ENCODE peak calls at places on chromosomes 3 and 15, in nine cellular contexts. V is stomach, Z is IMR-90, I is transverse colon, X is Peyer's patch, U is HCT116, C is tibial nerve, S is ovary, B is HepG2. K is an unnamed sample. For H3K4me1 and H3K27me3, the result is how much of the 10 kb centered on the place peaks cover.

GRCh38 chr3:166291510-166291909 is 454.3 kb upstream of the BCHE start:
- DNase-seq in U (no peak), Z (no peak), I (no peak), V (no peak), C (no peak), S (no peak), B (no peak), X (no peak), K (no peak)

GRCh38 chr15:38127306-38127731 is 125.3 kb upstream of the SPRED1 start:
- DNase-seq in V (no peak), B (no peak), X (peak), I (peak), C (no peak), U (peak), S (no peak), Z (peak), K (no peak)

GRCh38 chr15:90042766-90043525 is 41.8 kb downstream of the ZNF710 start:
- DNase-seq in B (no peak), I (no peak), S (peak), Z (no peak), X (no peak), V (no peak), U (no peak), C (no peak), K (peak)

GRCh38 chr15:95733931-95734330 is 596.6 kb upstream of the NR2F2 start:
- DNase-seq in C (no peak), B (no peak), U (no peak), I (no peak), Z (no peak), V (no peak), X (no peak), S (no peak), K (no peak)

GRCh38 chr15:96335429-96335807 is 4.9 kb downstream of the NR2F2 start:
- DNase-seq in V (no peak), Z (no peak), B (peak), C (no peak), S (no peak), I (peak), X (no peak), U (no peak), K (no peak)

GRCh38 chr3:42980909-42981308 is 1.8 kb downstream of the GASK1A start:
- DNase-seq in S (no peak), U (no peak), X (no peak), V (no peak), I (no peak), C (no peak), B (no peak), Z (no peak), K (no peak)

GRCh38 chr3:125165189-125165947 is 47.2 kb downstream of the SLC12A8 start:
- DNase-seq in C (no peak), I (no peak), X (no peak), V (no peak), B (peak), S (peak), Z (peak), U (no peak), K (peak)

GRCh38 chr15:37698679-37699078 is 235.8 kb upstream of the TMCO5A start:
- DNase-seq in V (no peak), B (no peak), X (no peak), I (no peak), U (no peak), C (no peak), S (no peak), Z (no peak), K (no peak)

GRCh38 chr15:65611888-65612615 is 1.1 kb upstream of the INTS14 start:
- DNase-seq in U (no peak), X (no peak), I (no peak), S (no peak), V (no peak), C (no peak), Z (no peak), B (peak), K (no peak)

GRCh38 chr3:53045784-53046170 is at the start of gene SFMBT1:
- DNase-seq in C (peak), I (peak), V (peak), Z (peak), S (peak), B (no peak), X (peak), U (no peak), K (peak)

GRCh38 chr3:149080011-149080698 is 6.2 kb downstream of the HLTF start:
- DNase-seq in I (no peak), B (no peak), X (no peak), U (no peak), S (no peak), Z (peak), C (no peak), V (no peak), K (no peak)

GRCh38 chr3:71513081-71513480 is 70.4 kb downstream of the FOXP1 start:
- DNase-seq in I (no peak), X (no peak), S (no peak), U (no peak), V (no peak), B (no peak), Z (no peak), C (no peak), K (no peak)

GRCh38 chr3:177475266-177475665 is 278.0 kb upstream of the TBL1XR1 start:
- DNase-seq in Z (no peak), V (no peak), X (no peak), I (no peak), S (no peak), B (peak), U (no peak), C (no peak), K (no peak)

DNA sequence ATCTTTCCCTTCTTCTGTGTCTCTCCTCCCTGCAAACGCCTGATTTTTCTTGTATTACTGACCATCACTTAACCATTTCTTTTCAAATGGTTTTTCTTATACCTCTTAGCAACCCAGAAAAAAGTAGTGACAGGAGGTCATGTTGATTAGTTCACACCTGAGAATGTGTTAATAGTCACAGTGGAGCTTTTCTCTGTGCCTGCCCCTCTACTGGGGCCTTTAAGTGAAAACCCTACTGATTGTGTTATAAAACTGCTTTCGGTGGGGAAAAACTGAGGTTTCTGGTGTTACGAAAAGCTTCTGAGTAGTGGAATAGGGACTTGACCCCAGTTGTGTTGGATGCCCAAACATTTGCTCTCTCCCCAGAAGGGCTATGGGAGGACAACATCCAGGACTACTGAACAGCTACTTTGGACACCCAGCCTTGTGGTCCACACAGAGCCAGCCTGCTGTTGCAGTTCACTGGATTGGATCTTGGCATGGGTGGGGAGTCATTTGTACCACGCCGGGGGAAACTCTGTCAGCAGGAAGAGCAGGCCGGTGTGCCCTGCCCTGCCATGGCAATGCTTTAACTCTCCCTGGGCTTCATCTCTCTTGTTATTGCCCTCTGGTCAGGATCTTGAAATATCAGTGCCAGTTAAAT is 10.3 kb downstream of the GPR87 start:
- DNase-seq in B (no peak), I (no peak), U (no peak), X (no peak), V (no peak), Z (no peak), S (no peak), C (no peak), K (no peak)
- H3K4me1 ChIP-seq in B (under half), I (under half), U (under half), X (under half), V (under half), Z (under half), S (under half), C (under half), K (under half)

DNA sequence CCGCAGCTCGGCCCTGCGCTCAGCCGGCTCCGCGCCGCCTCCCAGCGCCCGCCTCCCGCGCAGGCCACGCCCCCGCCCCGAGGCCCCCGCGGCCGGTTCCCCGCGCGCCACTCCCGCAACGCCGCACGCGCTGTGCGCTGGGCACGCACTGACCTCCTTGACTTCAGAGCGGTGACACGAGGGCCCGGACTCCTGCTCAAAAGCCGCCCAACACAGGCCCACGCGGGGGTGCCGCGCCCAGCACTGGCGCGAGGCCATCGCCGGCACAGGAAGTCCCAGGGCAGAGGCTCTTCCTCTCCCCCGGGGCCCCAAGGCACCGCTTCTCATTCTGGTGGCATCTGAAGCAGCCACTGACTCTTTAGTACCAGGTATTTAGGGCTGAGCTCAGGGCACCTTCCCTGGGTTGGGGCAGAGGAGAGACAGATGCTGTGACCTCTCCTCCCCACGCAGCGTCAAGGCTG is 12.4 kb downstream of the TNK2 start:
- DNase-seq in I (peak), S (peak), C (peak), Z (no peak), X (peak), V (peak), B (no peak), U (no peak), K (peak)
- TF ChIP-seq POLR2A in I (no peak), S (no peak), C (no peak), Z (no peak), X (no peak), V (no peak), B (no peak), U (no peak), K (no peak)

GRCh38 chr3:183044547-183045229 is 54.6 kb downstream of the MCCC1 start:
- DNase-seq in X (peak), Z (no peak), C (no peak), I (peak), V (no peak), B (no peak), U (no peak), S (no peak), K (no peak)
- H3K27me3 ChIP-seq in X (under half), Z (under half), C (under half), I (under half), V (under half), B (under half), U (under half), S (under half), K (under half)

DNA sequence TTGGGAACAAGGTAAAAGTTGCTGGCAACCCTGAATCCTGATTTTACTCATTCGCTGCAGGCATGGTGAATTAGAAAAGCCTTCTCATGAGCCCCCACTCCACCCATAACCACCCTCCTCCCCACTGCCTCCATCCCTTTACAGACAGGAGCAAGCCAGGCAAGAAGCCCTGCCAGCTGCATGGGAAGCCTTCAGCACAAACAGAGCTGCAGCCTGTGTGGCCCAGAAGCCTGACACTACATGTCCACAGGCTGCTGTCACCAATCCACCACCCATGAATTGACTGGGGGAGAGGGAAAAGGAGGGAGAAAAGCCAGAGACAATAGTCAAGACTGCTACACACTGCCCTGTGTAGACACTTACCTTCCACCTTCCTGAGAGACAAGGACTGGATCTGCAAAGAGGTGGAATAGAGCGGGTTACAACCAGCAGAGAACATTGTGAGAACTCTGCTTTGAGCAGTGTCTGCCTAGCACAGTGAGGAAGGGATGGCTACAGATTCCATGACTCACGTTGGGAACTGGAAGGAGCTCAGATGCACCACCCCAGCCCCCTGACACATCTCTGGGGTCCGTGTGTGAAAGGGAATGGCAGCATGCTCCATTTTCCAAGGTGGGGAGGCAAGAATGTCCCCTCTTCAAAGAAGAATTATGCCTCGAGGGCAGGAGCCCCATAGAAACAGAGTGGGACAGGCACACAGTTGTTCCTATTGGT is 33.9 kb downstream of the DZIP1L start:
- DNase-seq in B (no peak), S (no peak), Z (peak), X (no peak), I (no peak), U (no peak), C (no peak), V (no peak), K (no peak)
- H3K4me1 ChIP-seq in B (under half), S (under half), Z (under half), X (under half), I (under half), U (under half), C (under half), V (under half), K (under half)

DNA sequence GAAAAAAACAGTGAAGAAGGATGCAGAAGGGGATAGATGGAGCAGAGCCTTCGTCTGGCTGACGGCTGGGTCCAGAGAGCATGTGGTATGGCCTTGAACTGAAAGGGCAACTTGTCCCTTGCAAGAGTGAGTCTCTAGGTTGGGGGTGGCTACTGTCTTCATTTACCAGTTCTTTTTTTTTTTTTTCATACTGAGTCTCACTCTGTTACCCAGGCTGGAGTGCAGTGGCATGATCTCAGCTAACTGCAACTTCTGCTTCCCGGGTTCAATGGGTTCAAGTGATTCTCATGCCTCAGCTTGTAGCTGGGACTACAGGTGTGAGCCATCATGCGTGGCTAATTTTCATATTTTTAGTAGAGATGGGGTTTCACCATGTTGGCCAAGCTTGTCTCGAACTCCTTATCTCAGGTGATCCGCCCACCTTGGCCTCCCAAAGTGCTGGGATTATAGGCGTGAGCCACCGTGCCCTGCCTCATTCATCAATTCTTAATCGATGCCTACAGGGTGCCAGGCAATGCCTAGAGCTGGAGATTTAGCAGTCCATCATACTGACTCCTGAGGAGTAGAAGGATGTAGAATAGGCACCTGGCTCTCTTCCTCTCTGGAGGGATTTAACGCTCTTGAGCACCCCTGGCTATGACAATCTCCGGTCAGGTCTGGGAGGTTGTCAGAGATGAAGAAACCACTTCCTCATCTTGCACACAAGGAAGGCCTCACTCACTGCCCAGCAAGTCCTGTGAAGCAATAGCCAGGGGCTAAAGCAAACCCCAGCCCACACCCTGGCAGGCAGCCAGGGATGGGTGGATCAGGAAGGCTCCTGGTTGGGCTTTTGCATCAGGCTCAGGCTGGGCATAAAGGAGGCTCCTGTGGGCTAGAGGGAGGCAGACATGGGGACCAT is at the start of gene CAMP:
- DNase-seq in C (peak), I (peak), V (peak), X (peak), B (peak), U (no peak), S (no peak), Z (peak), K (no peak)
- TF ChIP-seq POLR2A in C (no peak), I (no peak), V (no peak), X (no peak), B (no peak), U (no peak), S (no peak), Z (no peak), K (peak)